ENCODE peak calls at places on chromosomes 3 and 15, in five cellular contexts. One of them, this sample, is unnamed.

GRCh38 chr15:62119224-62119925 is 45.7 kb downstream of the C2CD4B start:
- DNase-seq in pons: peak; percentile 26
- DNase-seq in fibroblast of lung: peak; percentile 95
- DNase-seq in iris pigment epithelial cell: peak; percentile 98
- DNase-seq in NCI-H345: no peak
- DNase-seq in this sample: peak; percentile 86

GRCh38 chr3:182389041-182389815 is 404.1 kb upstream of the ATP11B start:
- DNase-seq in pons: no peak
- DNase-seq in fibroblast of lung: no peak
- DNase-seq in iris pigment epithelial cell: peak; percentile 17
- DNase-seq in NCI-H345: peak; percentile 89
- DNase-seq in this sample: peak; percentile 24

GRCh38 chr15:89870688-89871288 is 23.0 kb downstream of the AP3S2 start:
- DNase-seq in pons: no peak
- DNase-seq in fibroblast of lung: no peak
- DNase-seq in iris pigment epithelial cell: no peak
- DNase-seq in NCI-H345: no peak
- DNase-seq in this sample: no peak

GRCh38 chr3:52773361-52774065 is 2.8 kb upstream of the NEK4 start:
- DNase-seq in pons: no peak
- DNase-seq in fibroblast of lung: no peak
- DNase-seq in iris pigment epithelial cell: no peak
- DNase-seq in NCI-H345: no peak
- DNase-seq in this sample: no peak

GRCh38 chr15:75095594-75095993 is 72.2 kb downstream of the PPCDC start:
- DNase-seq in pons: no peak
- DNase-seq in fibroblast of lung: no peak
- DNase-seq in iris pigment epithelial cell: no peak
- DNase-seq in NCI-H345: no peak
- DNase-seq in this sample: no peak

GRCh38 chr3:16448691-16449090 is 64.8 kb downstream of the RFTN1 start:
- DNase-seq in pons: peak; percentile 24
- DNase-seq in fibroblast of lung: peak; percentile 95
- DNase-seq in iris pigment epithelial cell: peak; percentile 99
- DNase-seq in NCI-H345: no peak
- DNase-seq in this sample: peak; percentile 94

GRCh38 chr3:178084938-178085816 is 451.1 kb upstream of the KCNMB2 start:
- DNase-seq in pons: peak; percentile 91
- DNase-seq in fibroblast of lung: peak; percentile 94
- DNase-seq in iris pigment epithelial cell: peak; percentile 95
- DNase-seq in NCI-H345: peak; percentile 98
- DNase-seq in this sample: peak; percentile 91

GRCh38 chr3:186955898-186956696 is 25.8 kb downstream of the ST6GAL1 start:
- DNase-seq in pons: no peak
- DNase-seq in fibroblast of lung: no peak
- DNase-seq in iris pigment epithelial cell: no peak
- DNase-seq in NCI-H345: no peak
- DNase-seq in this sample: no peak

GRCh38 chr3:18295171-18295920 is 129.8 kb downstream of the SATB1 start:
- DNase-seq in pons: no peak
- DNase-seq in fibroblast of lung: peak; percentile 25
- DNase-seq in iris pigment epithelial cell: peak; percentile 48
- DNase-seq in NCI-H345: no peak
- DNase-seq in this sample: peak; percentile 95

GRCh38 chr3:125587039-125587664 is 8.1 kb downstream of the OSBPL11 start:
- DNase-seq in pons: no peak
- DNase-seq in fibroblast of lung: peak; percentile 23
- DNase-seq in iris pigment epithelial cell: peak; percentile 43
- DNase-seq in NCI-H345: no peak
- DNase-seq in this sample: no peak

GRCh38 chr15:49023354-49023753 is 22.9 kb downstream of the SECISBP2L start:
- DNase-seq in pons: no peak
- DNase-seq in fibroblast of lung: no peak
- DNase-seq in iris pigment epithelial cell: no peak
- DNase-seq in NCI-H345: no peak
- DNase-seq in this sample: no peak

GRCh38 chr15:37246065-37246464 is 145.7 kb upstream of the MEIS2 start:
- DNase-seq in pons: no peak
- DNase-seq in fibroblast of lung: no peak
- DNase-seq in iris pigment epithelial cell: peak; percentile 1
- DNase-seq in NCI-H345: no peak
- DNase-seq in this sample: peak; percentile 5

GRCh38 chr3:43537206-43537605 is 84.6 kb downstream of the ANO10 start:
- DNase-seq in pons: no peak
- DNase-seq in fibroblast of lung: no peak
- DNase-seq in iris pigment epithelial cell: no peak
- DNase-seq in NCI-H345: no peak
- DNase-seq in this sample: no peak

GRCh38 chr3:194961555-194961954 is 275.9 kb downstream of the FAM43A start:
- DNase-seq in pons: no peak
- DNase-seq in fibroblast of lung: no peak
- DNase-seq in iris pigment epithelial cell: no peak
- DNase-seq in NCI-H345: no peak
- DNase-seq in this sample: no peak

GRCh38 chr3:188219147-188219546 is 65.2 kb downstream of the LPP start:
- DNase-seq in pons: no peak
- DNase-seq in fibroblast of lung: no peak
- DNase-seq in iris pigment epithelial cell: no peak
- DNase-seq in NCI-H345: no peak
- DNase-seq in this sample: no peak

GRCh38 chr15:50380089-50380488 is 25.1 kb upstream of the GABPB1 start:
- DNase-seq in pons: no peak
- DNase-seq in fibroblast of lung: peak; percentile 37
- DNase-seq in iris pigment epithelial cell: peak; percentile 57
- DNase-seq in NCI-H345: no peak
- DNase-seq in this sample: peak; percentile 8

GRCh38 chr3:55488398-55489055 is 1.4 kb upstream of the WNT5A start:
- DNase-seq in pons: peak; percentile 71
- DNase-seq in fibroblast of lung: peak; percentile 84
- DNase-seq in iris pigment epithelial cell: peak; percentile 94
- DNase-seq in NCI-H345: no peak
- DNase-seq in this sample: peak; percentile 90

GRCh38 chr3:100297784-100298183 is 36.8 kb upstream of the NIT2 start:
- DNase-seq in pons: no peak
- DNase-seq in fibroblast of lung: no peak
- DNase-seq in iris pigment epithelial cell: peak; percentile 52
- DNase-seq in NCI-H345: no peak
- DNase-seq in this sample: peak; percentile 20

GRCh38 chr15:55742927-55743614 is at the start of gene PRTG:
- DNase-seq in pons: no peak
- DNase-seq in fibroblast of lung: peak; percentile 87
- DNase-seq in iris pigment epithelial cell: peak; percentile 83
- DNase-seq in NCI-H345: peak; percentile 32
- DNase-seq in this sample: peak; percentile 92

GRCh38 chr15:72559781-72560180 is 85.7 kb downstream of the ARIH1 start:
- DNase-seq in pons: no peak
- DNase-seq in fibroblast of lung: peak; percentile 29
- DNase-seq in iris pigment epithelial cell: no peak
- DNase-seq in NCI-H345: no peak
- DNase-seq in this sample: no peak

GRCh38 chr3:11591401-11592266 is 52.1 kb downstream of the VGLL4 start:
- DNase-seq in pons: peak; percentile 97
- DNase-seq in fibroblast of lung: peak; percentile 73
- DNase-seq in iris pigment epithelial cell: peak; percentile 85
- DNase-seq in NCI-H345: no peak
- DNase-seq in this sample: peak; percentile 92

GRCh38 chr3:8767667-8768363 is 1.6 kb downstream of the OXTR start:
- DNase-seq in pons: no peak
- DNase-seq in fibroblast of lung: peak; percentile 11
- DNase-seq in iris pigment epithelial cell: peak; percentile 43
- DNase-seq in NCI-H345: peak; percentile 74
- DNase-seq in this sample: peak; percentile 70

GRCh38 chr3:173411288-173412064 is 13.9 kb downstream of the NLGN1 start:
- DNase-seq in pons: peak; percentile 84
- DNase-seq in fibroblast of lung: peak; percentile 72
- DNase-seq in iris pigment epithelial cell: peak; percentile 56
- DNase-seq in NCI-H345: no peak
- DNase-seq in this sample: peak; percentile 71

GRCh38 chr3:178443634-178444033 is 92.6 kb upstream of the KCNMB2 start:
- DNase-seq in pons: no peak
- DNase-seq in fibroblast of lung: peak; percentile 50
- DNase-seq in iris pigment epithelial cell: peak; percentile 11
- DNase-seq in NCI-H345: no peak
- DNase-seq in this sample: peak; percentile 20

GRCh38 chr3:78204977-78205376 is 1165.1 kb downstream of the ROBO2 start:
- DNase-seq in pons: peak; percentile 16
- DNase-seq in fibroblast of lung: peak; percentile 60
- DNase-seq in iris pigment epithelial cell: peak; percentile 84
- DNase-seq in NCI-H345: peak; percentile 24
- DNase-seq in this sample: peak; percentile 91

GRCh38 chr3:94249491-94250079 is 186.7 kb downstream of the NSUN3 start:
- DNase-seq in pons: peak; percentile 68
- DNase-seq in fibroblast of lung: peak; percentile 72
- DNase-seq in iris pigment epithelial cell: peak; percentile 60
- DNase-seq in NCI-H345: peak; percentile 28
- DNase-seq in this sample: peak; percentile 71

GRCh38 chr3:42502429-42503250 is at the start of gene VIPR1:
- DNase-seq in pons: peak; percentile 58
- DNase-seq in fibroblast of lung: no peak
- DNase-seq in iris pigment epithelial cell: no peak
- DNase-seq in NCI-H345: peak; percentile 86
- DNase-seq in this sample: peak; percentile 73

GRCh38 chr15:85318048-85318731 is 62.2 kb upstream of the AKAP13 start:
- DNase-seq in pons: no peak
- DNase-seq in fibroblast of lung: peak; percentile 96
- DNase-seq in iris pigment epithelial cell: peak; percentile 94
- DNase-seq in NCI-H345: peak; percentile 6
- DNase-seq in this sample: peak; percentile 70

GRCh38 chr3:39456159-39456558 is 11.3 kb upstream of the MOBP start:
- DNase-seq in pons: no peak
- DNase-seq in fibroblast of lung: no peak
- DNase-seq in iris pigment epithelial cell: no peak
- DNase-seq in NCI-H345: no peak
- DNase-seq in this sample: no peak

GRCh38 chr3:194996746-194997145 is 274.2 kb downstream of the XXYLT1 start:
- DNase-seq in pons: no peak
- DNase-seq in fibroblast of lung: no peak
- DNase-seq in iris pigment epithelial cell: no peak
- DNase-seq in NCI-H345: no peak
- DNase-seq in this sample: no peak

GRCh38 chr15:32119694-32120330 is 89.5 kb downstream of the CHRNA7 start:
- DNase-seq in pons: no peak
- DNase-seq in fibroblast of lung: no peak
- DNase-seq in iris pigment epithelial cell: no peak
- DNase-seq in NCI-H345: no peak
- DNase-seq in this sample: no peak

GRCh38 chr3:65895084-65895483 is 143.6 kb downstream of the MAGI1 start:
- DNase-seq in pons: no peak
- DNase-seq in fibroblast of lung: no peak
- DNase-seq in iris pigment epithelial cell: no peak
- DNase-seq in NCI-H345: no peak
- DNase-seq in this sample: no peak

GRCh38 chr3:81732642-81733041 is 28.8 kb downstream of the GBE1 start:
- DNase-seq in pons: no peak
- DNase-seq in fibroblast of lung: no peak
- DNase-seq in iris pigment epithelial cell: no peak
- DNase-seq in NCI-H345: no peak
- DNase-seq in this sample: no peak

GRCh38 chr3:32249184-32249782 is 10.8 kb downstream of the CMTM8 start:
- DNase-seq in pons: no peak
- DNase-seq in fibroblast of lung: peak; percentile 96
- DNase-seq in iris pigment epithelial cell: peak; percentile 96
- DNase-seq in NCI-H345: no peak
- DNase-seq in this sample: peak; percentile 83

GRCh38 chr3:126826693-126827092 is 122.7 kb downstream of the CHCHD6 start:
- DNase-seq in pons: no peak
- DNase-seq in fibroblast of lung: no peak
- DNase-seq in iris pigment epithelial cell: no peak
- DNase-seq in NCI-H345: no peak
- DNase-seq in this sample: no peak

GRCh38 chr15:51315726-51316125 is 22.7 kb downstream of the CYP19A1 start:
- DNase-seq in pons: no peak
- DNase-seq in fibroblast of lung: no peak
- DNase-seq in iris pigment epithelial cell: no peak
- DNase-seq in NCI-H345: no peak
- DNase-seq in this sample: no peak

GRCh38 chr15:100860829-100861510 is 18.7 kb upstream of the ALDH1A3 start:
- DNase-seq in pons: no peak
- DNase-seq in fibroblast of lung: no peak
- DNase-seq in iris pigment epithelial cell: no peak
- DNase-seq in NCI-H345: no peak
- DNase-seq in this sample: no peak

GRCh38 chr3:14336414-14337285 is 65.8 kb upstream of the SLC6A6 start:
- DNase-seq in pons: no peak
- DNase-seq in fibroblast of lung: no peak
- DNase-seq in iris pigment epithelial cell: no peak
- DNase-seq in NCI-H345: no peak
- DNase-seq in this sample: no peak

GRCh38 chr15:65382921-65383320 is 5.1 kb upstream of the IGDCC3 start:
- DNase-seq in pons: no peak
- DNase-seq in fibroblast of lung: no peak
- DNase-seq in iris pigment epithelial cell: no peak
- DNase-seq in NCI-H345: no peak
- DNase-seq in this sample: no peak

This sample was measured in astrocyte of the hippocampus.